ENCODE peak calls at places on chromosome 4, in eight cellular contexts. H is GM06990; X is activated CD8-positive, alpha-beta T cell treated with anti-CD3 and anti-CD28 coated beads for 36 hours; N is A549; V is GM13977; B is epithelial cell of esophagus; C is fibroblast of pulmonary artery; W is HFFc6. G is an unnamed sample.

GRCh38 chr4:2745981-2746806 is 9.9 kb downstream of the TNIP2 start:
- DNase-seq in H (peak), X (peak), N (peak), V (peak), B (peak), C (peak), W (peak), G (peak)

GRCh38 chr4:165375465-165375864 is 3.3 kb upstream of the CPE start:
- DNase-seq in H (no peak), X (peak), N (no peak), V (no peak), B (no peak), C (no peak), W (no peak), G (no peak)

GRCh38 chr4:185142911-185143595 is at the start of gene SLC25A4:
- DNase-seq in H (peak), X (peak), N (peak), V (peak), B (peak), C (peak), W (peak), G (peak)

GRCh38 chr4:53601251-53601764 is 10.0 kb upstream of the LNX1 start:
- DNase-seq in H (peak), X (no peak), N (peak), V (peak), B (peak), C (peak), W (no peak), G (peak)

GRCh38 chr4:53508446-53508845 is 82.8 kb downstream of the LNX1 start:
- DNase-seq in H (no peak), X (no peak), N (peak), V (no peak), B (peak), C (peak), W (peak), G (no peak)

GRCh38 chr4:11367371-11367770 is 61.3 kb downstream of the HS3ST1 start:
- DNase-seq in H (no peak), X (no peak), N (peak), V (no peak), B (peak), C (peak), W (no peak), G (no peak)

GRCh38 chr4:175435437-175435836 is 376.6 kb downstream of the GPM6A start:
- DNase-seq in H (no peak), X (peak), N (no peak), V (no peak), B (no peak), C (peak), W (no peak), G (no peak)

GRCh38 chr4:94160774-94161173 is 46.9 kb upstream of the SMARCAD1 start:
- DNase-seq in H (no peak), X (peak), N (no peak), V (no peak), B (peak), C (no peak), W (no peak), G (no peak)

GRCh38 chr4:8267077-8267476 is 2.5 kb upstream of the HTRA3 start:
- DNase-seq in H (no peak), X (peak), N (peak), V (peak), B (peak), C (peak), W (peak), G (peak)

GRCh38 chr4:149987330-149987751 is 90.9 kb upstream of the DCLK2 start:
- DNase-seq in H (no peak), X (no peak), N (no peak), V (no peak), B (no peak), C (peak), W (no peak), G (no peak)

GRCh38 chr4:81663368-81663767 is 191.7 kb upstream of the RASGEF1B start:
- DNase-seq in H (no peak), X (no peak), N (no peak), V (no peak), B (no peak), C (no peak), W (no peak), G (no peak)

DNA sequence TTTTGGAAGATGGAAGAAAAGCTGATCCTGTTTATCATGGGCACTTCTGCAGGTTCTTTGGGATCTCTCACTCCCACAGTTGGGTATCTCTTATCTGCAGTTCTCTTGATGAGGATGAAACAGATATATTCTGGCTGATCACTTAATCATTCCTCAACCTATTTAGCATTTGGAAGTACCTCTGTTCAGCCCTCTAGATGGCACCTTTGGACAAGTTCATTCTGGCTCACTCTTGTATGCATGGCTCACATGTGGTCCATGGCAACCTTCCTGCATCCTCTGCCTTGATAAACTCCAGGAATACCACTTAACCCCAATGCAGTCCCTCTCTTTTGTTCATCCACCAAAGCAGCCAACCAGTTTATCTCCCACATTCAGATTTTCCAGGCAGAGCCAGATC is 74.2 kb downstream of the SMARCA5 start:
- DNase-seq in H (no peak), X (no peak), N (peak), V (peak), B (peak), C (peak), W (no peak), G (no peak)
- TF ChIP-seq CTCF in H (peak), X (no peak), N (no peak), V (peak), B (no peak), C (no peak), W (no peak), G (peak)

DNA sequence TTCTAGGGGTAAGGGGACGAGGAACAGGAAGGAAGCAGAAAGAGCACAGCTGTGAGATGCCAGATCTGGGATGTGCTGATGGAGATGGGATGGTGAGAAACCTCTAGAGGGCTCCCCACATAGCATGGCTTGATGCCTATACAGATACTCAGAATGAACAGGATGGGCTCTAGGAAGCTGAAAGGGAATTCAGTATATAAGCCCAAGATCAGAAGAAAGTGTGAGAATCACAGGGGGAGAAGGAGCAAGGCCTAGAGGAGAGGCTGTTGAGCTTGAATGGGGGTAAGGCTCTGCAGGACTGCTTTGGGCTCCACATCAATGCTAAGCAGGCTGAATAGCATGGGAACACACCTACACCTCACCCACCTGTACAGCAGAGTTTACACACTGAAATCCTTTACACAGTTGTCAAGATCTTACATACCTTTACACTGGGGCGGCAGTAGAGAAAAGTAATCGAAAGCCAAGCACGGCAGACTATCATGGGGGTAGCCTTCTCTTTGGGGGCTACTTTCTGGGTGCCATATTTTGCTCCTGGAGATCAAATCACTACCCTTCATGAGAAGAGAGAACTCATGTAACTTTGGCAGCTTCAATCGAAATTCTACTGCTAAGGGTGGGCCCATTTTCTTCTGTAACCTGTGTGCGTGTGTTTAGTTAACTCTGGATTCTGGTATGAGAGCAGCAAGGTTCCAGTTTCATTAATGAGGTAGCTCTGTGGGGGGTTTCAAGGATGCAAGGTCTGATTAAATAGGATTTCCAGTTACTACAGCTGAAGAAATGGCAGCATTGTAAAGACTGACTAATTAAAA is 30.6 kb downstream of the HOPX start:
- DNase-seq in H (no peak), X (peak), N (no peak), V (no peak), B (no peak), C (no peak), W (no peak), G (no peak)
- TF ChIP-seq CTCF in H (peak), X (no peak), N (no peak), V (no peak), B (peak), C (no peak), W (no peak), G (no peak)

DNA sequence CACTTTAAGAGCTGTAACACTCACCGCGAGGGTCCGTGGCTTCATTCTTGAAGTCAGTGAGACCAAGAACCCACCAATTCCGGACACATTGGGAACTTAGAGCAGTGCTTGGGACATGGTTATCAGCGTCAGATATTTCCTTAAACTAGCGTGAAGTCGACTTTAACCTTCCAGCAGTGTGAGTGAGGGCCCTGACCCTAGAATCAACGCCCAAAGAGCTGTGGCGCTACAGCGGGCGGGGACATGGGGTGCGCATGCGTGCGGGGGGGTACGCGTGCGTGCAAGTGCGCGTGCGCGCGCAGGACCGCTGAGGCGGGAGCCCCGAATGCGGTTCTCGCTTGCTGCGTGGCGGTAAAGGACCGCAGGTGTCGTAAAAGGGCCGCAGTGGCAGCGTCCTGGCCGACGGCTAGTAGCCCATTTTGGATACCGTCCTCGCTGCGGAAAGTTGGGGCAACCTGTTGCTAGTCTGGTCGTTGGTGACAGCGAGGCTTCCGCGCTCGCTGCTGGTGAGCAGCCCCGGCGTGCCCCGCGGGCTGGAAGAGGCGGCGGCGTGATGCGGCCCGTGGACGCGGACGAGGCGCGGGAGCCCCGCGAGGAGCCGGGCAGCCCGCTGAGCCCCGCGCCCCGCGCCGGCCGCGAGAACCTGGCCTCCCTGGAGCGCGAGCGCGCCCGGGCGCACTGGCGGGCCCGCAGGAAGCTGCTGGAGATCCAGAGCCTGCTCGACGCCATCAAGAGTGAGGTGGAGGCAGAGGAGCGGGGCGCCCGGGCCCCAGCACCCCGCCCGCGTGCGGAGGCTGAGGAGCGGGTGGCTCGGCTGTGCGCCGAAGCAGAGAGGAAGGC is 19.8 kb upstream of the S100P start:
- DNase-seq in H (peak), X (peak), N (peak), V (peak), B (peak), C (peak), W (peak), G (peak)
- TF ChIP-seq CTCF in H (no peak), X (no peak), N (no peak), V (no peak), B (no peak), C (no peak), W (no peak), G (no peak)

DNA sequence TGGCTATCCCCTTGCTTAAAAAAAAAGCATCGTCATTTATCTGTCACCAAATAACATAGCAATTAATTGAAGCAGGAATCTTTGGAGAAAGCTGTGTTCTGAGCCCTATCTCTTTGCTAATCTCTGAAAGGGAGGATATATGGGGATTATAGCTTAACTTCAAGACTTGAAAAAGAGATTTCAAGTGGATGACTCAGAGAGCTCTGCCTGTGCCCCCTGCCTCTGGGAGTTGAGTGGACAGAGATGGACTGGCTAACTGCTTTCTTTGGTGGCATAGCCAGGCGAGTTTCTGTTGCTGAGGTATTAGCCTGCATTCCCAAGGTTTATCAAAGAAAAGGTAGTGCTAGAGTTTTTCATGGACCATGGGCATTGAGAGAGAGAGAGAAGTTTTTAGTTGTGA is 91.6 kb downstream of the DDIT4L start:
- DNase-seq in H (no peak), X (no peak), N (no peak), V (no peak), B (no peak), C (no peak), W (no peak), G (no peak)
- TF ChIP-seq CTCF in H (no peak), X (no peak), N (no peak), V (no peak), B (no peak), C (no peak), W (no peak), G (no peak)

GRCh38 chr4:96483308-96484030 is 643.6 kb downstream of the PDHA2 start:
- DNase-seq in H (no peak), X (no peak), N (peak), V (no peak), B (peak), C (no peak), W (no peak), G (no peak)
- TF ChIP-seq CTCF in H (no peak), X (no peak), N (no peak), V (no peak), B (no peak), C (no peak), W (no peak), G (no peak)